ENCODE peak calls at places on chromosomes 12 and 14, in eight cellular contexts. G is GM04503; J is BJ; Y is CD8-positive, alpha-beta memory T cell; O is KBM-7; Q is astrocyte of the cerebellum; P is activated CD4-positive, CD25-positive, alpha-beta regulatory T cell; B is T-cell. C is an unnamed sample.

GRCh38 chr14:51554339-51554920 is 97.3 kb upstream of the FRMD6 start:
- DNase-seq in G (peak), J (peak), Y (no peak), O (no peak), Q (peak), P (no peak), B (no peak), C (no peak)

GRCh38 chr12:79233341-79233761 is 368.8 kb downstream of the SYT1 start:
- DNase-seq in G (no peak), J (no peak), Y (no peak), O (peak), Q (no peak), P (no peak), B (no peak), C (peak)

GRCh38 chr14:52298795-52299194 is 15.3 kb upstream of the PTGER2 start:
- DNase-seq in G (no peak), J (no peak), Y (no peak), O (no peak), Q (no peak), P (no peak), B (no peak), C (no peak)

GRCh38 chr14:50122291-50122690 is 5.9 kb upstream of the VCPKMT start:
- DNase-seq in G (no peak), J (no peak), Y (no peak), O (no peak), Q (no peak), P (no peak), B (no peak), C (no peak)

GRCh38 chr12:131711551-131712205 is 788 bp downstream of the SFSWAP start:
- DNase-seq in G (no peak), J (no peak), Y (no peak), O (peak), Q (no peak), P (no peak), B (no peak), C (no peak)

GRCh38 chr14:22190411-22191191 is 398.4 kb downstream of the DAD1 start:
- DNase-seq in G (no peak), J (peak), Y (no peak), O (no peak), Q (no peak), P (no peak), B (no peak), C (no peak)

GRCh38 chr12:121110211-121110940 is 22.3 kb upstream of the P2RX7 start:
- DNase-seq in G (peak), J (no peak), Y (peak), O (peak), Q (peak), P (peak), B (no peak), C (peak)

GRCh38 chr12:111964935-111965334 is 48.0 kb downstream of the TMEM116 start:
- DNase-seq in G (no peak), J (no peak), Y (no peak), O (no peak), Q (no peak), P (no peak), B (no peak), C (peak)

GRCh38 chr14:21088687-21089086 is 9.8 kb downstream of the ZNF219 start:
- DNase-seq in G (no peak), J (no peak), Y (no peak), O (no peak), Q (no peak), P (no peak), B (no peak), C (no peak)

GRCh38 chr12:51591020-51591901 is at the start of gene SCN8A:
- DNase-seq in G (no peak), J (no peak), Y (peak), O (peak), Q (no peak), P (peak), B (no peak), C (peak)

GRCh38 chr14:93036652-93037341 is 78.9 kb downstream of the ITPK1 start:
- DNase-seq in G (no peak), J (no peak), Y (no peak), O (no peak), Q (no peak), P (no peak), B (no peak), C (no peak)

GRCh38 chr14:72904218-72904617 is 10.3 kb upstream of the DPF3 start:
- DNase-seq in G (no peak), J (no peak), Y (no peak), O (no peak), Q (no peak), P (no peak), B (no peak), C (no peak)

GRCh38 chr12:114473717-114474116 is 67.8 kb upstream of the TBX5 start:
- DNase-seq in G (no peak), J (no peak), Y (no peak), O (no peak), Q (no peak), P (no peak), B (no peak), C (no peak)

GRCh38 chr12:80045594-80045993 is 53.7 kb upstream of the OTOGL start:
- DNase-seq in G (no peak), J (peak), Y (no peak), O (no peak), Q (peak), P (no peak), B (no peak), C (no peak)

GRCh38 chr12:49043856-49044258 is 16.7 kb downstream of the KMT2D start:
- DNase-seq in G (no peak), J (no peak), Y (peak), O (peak), Q (peak), P (peak), B (peak), C (no peak)

GRCh38 chr12:79274571-79275064 is 410.0 kb downstream of the SYT1 start:
- DNase-seq in G (no peak), J (no peak), Y (no peak), O (no peak), Q (no peak), P (no peak), B (no peak), C (peak)

GRCh38 chr14:99759546-99759925 is 33.7 kb upstream of the EML1 start:
- DNase-seq in G (no peak), J (no peak), Y (no peak), O (no peak), Q (no peak), P (no peak), B (no peak), C (no peak)

GRCh38 chr14:55122441-55122986 is 6.5 kb upstream of the LGALS3 start:
- DNase-seq in G (no peak), J (no peak), Y (no peak), O (no peak), Q (no peak), P (no peak), B (no peak), C (peak)

GRCh38 chr14:30573203-30573814 is 14.4 kb downstream of the G2E3 start:
- DNase-seq in G (no peak), J (no peak), Y (no peak), O (no peak), Q (no peak), P (no peak), B (no peak), C (no peak)

GRCh38 chr14:95146079-95146771 is 11.1 kb downstream of the DICER1 start:
- DNase-seq in G (no peak), J (no peak), Y (no peak), O (peak), Q (no peak), P (no peak), B (no peak), C (no peak)

GRCh38 chr14:38548091-38548490 is 292.2 kb upstream of the CLEC14A start:
- DNase-seq in G (no peak), J (no peak), Y (no peak), O (peak), Q (no peak), P (no peak), B (no peak), C (no peak)

GRCh38 chr12:32944195-32944594 is 47.6 kb upstream of the PKP2 start:
- DNase-seq in G (no peak), J (no peak), Y (no peak), O (no peak), Q (no peak), P (no peak), B (no peak), C (no peak)

GRCh38 chr12:5965950-5966383 is 20.9 kb upstream of the ANO2 start:
- DNase-seq in G (no peak), J (no peak), Y (no peak), O (peak), Q (no peak), P (peak), B (no peak), C (peak)

GRCh38 chr14:74616507-74616906 is 4.5 kb upstream of the LTBP2 start:
- DNase-seq in G (peak), J (no peak), Y (no peak), O (no peak), Q (no peak), P (no peak), B (no peak), C (no peak)

GRCh38 chr14:53840444-53840843 is 116.2 kb downstream of the BMP4 start:
- DNase-seq in G (no peak), J (no peak), Y (no peak), O (no peak), Q (no peak), P (no peak), B (no peak), C (peak)

GRCh38 chr12:110543252-110543959 is 39.7 kb downstream of the PPTC7 start:
- DNase-seq in G (no peak), J (no peak), Y (no peak), O (no peak), Q (peak), P (no peak), B (no peak), C (peak)

GRCh38 chr14:73452341-73453191 is 5.8 kb downstream of the NUMB start:
- DNase-seq in G (peak), J (no peak), Y (no peak), O (peak), Q (peak), P (no peak), B (no peak), C (no peak)

GRCh38 chr14:104314251-104314941 is 176.0 kb downstream of the KIF26A start:
- DNase-seq in G (no peak), J (no peak), Y (no peak), O (no peak), Q (no peak), P (no peak), B (no peak), C (no peak)

GRCh38 chr12:64256166-64256800 is 34.2 kb upstream of the KICS2 start:
- DNase-seq in G (no peak), J (no peak), Y (no peak), O (peak), Q (peak), P (no peak), B (no peak), C (peak)

GRCh38 chr14:61752626-61753025 is 9.6 kb upstream of the SNAPC1 start:
- DNase-seq in G (no peak), J (no peak), Y (no peak), O (peak), Q (no peak), P (no peak), B (no peak), C (no peak)

GRCh38 chr12:95385246-95385645 is 88.7 kb upstream of the METAP2 start:
- DNase-seq in G (no peak), J (no peak), Y (no peak), O (no peak), Q (peak), P (no peak), B (no peak), C (no peak)

GRCh38 chr12:27331927-27332324 is 710 bp upstream of the BMAL2 start:
- DNase-seq in G (no peak), J (no peak), Y (no peak), O (peak), Q (no peak), P (no peak), B (no peak), C (no peak)

GRCh38 chr12:712172-712863 is 40.1 kb upstream of the WNK1 start:
- DNase-seq in G (no peak), J (no peak), Y (no peak), O (no peak), Q (no peak), P (no peak), B (no peak), C (no peak)

GRCh38 chr12:30598889-30599288 is 96.8 kb downstream of the IPO8 start:
- DNase-seq in G (no peak), J (no peak), Y (no peak), O (no peak), Q (no peak), P (no peak), B (no peak), C (no peak)

GRCh38 chr14:85482549-85482948 is 47.4 kb upstream of the FLRT2 start:
- DNase-seq in G (no peak), J (no peak), Y (no peak), O (no peak), Q (no peak), P (no peak), B (no peak), C (no peak)

C was measured in DMS79 treated with DMSO at 0.1 percent for 48 hours.